ENCODE peak calls at places on chromosomes 4 and X, in seven cellular contexts. F, Y, K, J, Z, H and N are unnamed samples.
A peak's percentile ranks its signal among the peaks of the same experiment; 100 is the strongest.

GRCh38 chrX:115719171-115719570 is 158.2 kb downstream of the PLS3 start:
- DNase-seq in F (no peak), K (no peak), Z (no peak), H (no peak), Y (no peak), J (no peak), N (no peak)

GRCh38 chr4:177728361-177729152 is 286.3 kb upstream of the AGA start:
- DNase-seq in F (no peak), Z (no peak), J (no peak), H (no peak), Y (peak; percentile 10), K (no peak), N (peak; percentile 27)

GRCh38 chr4:10099521-10100325 is 16.9 kb downstream of the WDR1 start:
- DNase-seq in H (no peak), Y (no peak), K (no peak), Z (no peak), J (no peak), F (peak; percentile 38), N (no peak)

GRCh38 chr4:9979101-9979815 is 42.0 kb downstream of the SLC2A9 start:
- DNase-seq in J (no peak), F (no peak), K (no peak), Z (no peak), Y (no peak), H (no peak), N (no peak)

GRCh38 chrX:1932231-1932630 is 317.4 kb downstream of the ASMT start:
- DNase-seq in H (no peak), Y (no peak), J (peak; percentile 36), K (no peak), Z (no peak), F (no peak), N (peak; percentile 47)

GRCh38 chr4:24067781-24068193 is 177.9 kb upstream of the PPARGC1A start:
- DNase-seq in Z (no peak), K (peak; percentile 71), F (no peak), J (peak; percentile 20), Y (no peak), H (no peak), N (peak; percentile 74)

GRCh38 chr4:165711912-165712311 is 161.1 kb upstream of the TLL1 start:
- DNase-seq in K (no peak), J (no peak), F (no peak), Z (no peak), H (no peak), Y (no peak), N (no peak)

GRCh38 chr4:84894621-84895020 is 71.9 kb downstream of the WDFY3 start:
- DNase-seq in Y (no peak), K (no peak), J (no peak), F (no peak), Z (no peak), H (no peak), N (no peak)